ENCODE peak calls at places on chromosomes 7 and 10, in seven cellular contexts. X is dorsolateral prefrontal cortex, W is GM20000, M is AG04450, Y is B cell, D is DND-41, C is GM13977. J is an unnamed sample.

GRCh38 chr10:126732308-126732707 is 61.8 kb upstream of the C10orf90 start:
- DNase-seq in X (no peak), W (no peak), M (no peak), Y (no peak), D (no peak), C (no peak), J (no peak)

GRCh38 chr7:134772401-134772800 is 7.0 kb upstream of the CALD1 start:
- DNase-seq in X (no peak), W (no peak), M (no peak), Y (no peak), D (no peak), C (no peak), J (no peak)

GRCh38 chr10:84140036-84140379 is 699 bp downstream of the GHITM start:
- DNase-seq in X (no peak), W (no peak), M (no peak), Y (no peak), D (peak), C (no peak), J (no peak)

GRCh38 chr10:773562-774161 is 84.2 kb upstream of the DIP2C start:
- DNase-seq in X (no peak), W (peak), M (no peak), Y (no peak), D (no peak), C (peak), J (no peak)

GRCh38 chr7:20786779-20787651 is at the start of gene SP8:
- DNase-seq in X (no peak), W (peak), M (no peak), Y (no peak), D (no peak), C (peak), J (no peak)

GRCh38 chr7:44158060-44158872 is 17.1 kb upstream of the MYL7 start:
- DNase-seq in X (no peak), W (no peak), M (no peak), Y (no peak), D (no peak), C (no peak), J (peak)

GRCh38 chr7:23385120-23385519 is 85.2 kb downstream of the IGF2BP3 start:
- DNase-seq in X (no peak), W (no peak), M (no peak), Y (no peak), D (no peak), C (no peak), J (no peak)

GRCh38 chr7:152006336-152006735 is 19.1 kb upstream of the GALNT11 start:
- DNase-seq in X (no peak), W (no peak), M (no peak), Y (no peak), D (no peak), C (no peak), J (no peak)

GRCh38 chr10:121572857-121573540 is 25.2 kb downstream of the FGFR2 start:
- DNase-seq in X (no peak), W (no peak), M (no peak), Y (no peak), D (no peak), C (no peak), J (no peak)

GRCh38 chr10:11715815-11716494 is 26.2 kb upstream of the ECHDC3 start:
- DNase-seq in X (no peak), W (no peak), M (no peak), Y (no peak), D (no peak), C (no peak), J (no peak)

GRCh38 chr10:128868481-128868880 is 598.6 kb upstream of the MGMT start:
- DNase-seq in X (no peak), W (no peak), M (no peak), Y (no peak), D (no peak), C (no peak), J (no peak)

GRCh38 chr7:138900040-138900828 is 81.0 kb downstream of the KIAA1549 start:
- DNase-seq in X (no peak), W (no peak), M (no peak), Y (no peak), D (no peak), C (no peak), J (no peak)

GRCh38 chr7:25206765-25207164 is 21.5 kb downstream of the NPVF start:
- DNase-seq in X (no peak), W (no peak), M (no peak), Y (no peak), D (no peak), C (no peak), J (no peak)

GRCh38 chr7:7664344-7664743 is 23.8 kb downstream of the UMAD1 start:
- DNase-seq in X (no peak), W (no peak), M (no peak), Y (no peak), D (no peak), C (no peak), J (no peak)

GRCh38 chr10:126734015-126734414 is 63.5 kb upstream of the C10orf90 start:
- DNase-seq in X (no peak), W (no peak), M (no peak), Y (no peak), D (no peak), C (no peak), J (no peak)

GRCh38 chr10:69583106-69583505 is 9.9 kb upstream of the NEUROG3 start:
- DNase-seq in X (no peak), W (no peak), M (no peak), Y (no peak), D (no peak), C (no peak), J (no peak)

GRCh38 chr10:77622822-77623410 is 14.7 kb downstream of the KCNMA1 start:
- DNase-seq in X (no peak), W (no peak), M (no peak), Y (peak), D (no peak), C (no peak), J (no peak)

GRCh38 chr10:23310443-23310842 is 34.2 kb downstream of the C10orf67 start:
- DNase-seq in X (no peak), W (no peak), M (no peak), Y (no peak), D (no peak), C (no peak), J (no peak)

GRCh38 chr7:13532028-13532753 is 457.3 kb downstream of the ETV1 start:
- DNase-seq in X (no peak), W (no peak), M (no peak), Y (no peak), D (no peak), C (no peak), J (no peak)

GRCh38 chr7:42700376-42701327 is 211.2 kb downstream of the C7orf25 start:
- DNase-seq in X (no peak), W (no peak), M (no peak), Y (no peak), D (no peak), C (no peak), J (no peak)

GRCh38 chr10:72122221-72122620 is 33.9 kb upstream of the SPOCK2 start:
- DNase-seq in X (no peak), W (no peak), M (no peak), Y (no peak), D (no peak), C (no peak), J (no peak)

GRCh38 chr7:37961251-37961650 is 40.8 kb downstream of the EPDR1 start:
- DNase-seq in X (no peak), W (no peak), M (no peak), Y (no peak), D (no peak), C (no peak), J (no peak)

GRCh38 chr10:19816420-19817250 is at the start of gene PLXDC2:
- DNase-seq in X (peak), W (peak), M (peak), Y (peak), D (no peak), C (no peak), J (no peak)

GRCh38 chr10:12614390-12615003 is 265.1 kb downstream of the CAMK1D start:
- DNase-seq in X (no peak), W (no peak), M (no peak), Y (no peak), D (no peak), C (no peak), J (no peak)

GRCh38 chr7:10973942-10974716 is 457 bp downstream of the PHF14 start:
- DNase-seq in X (peak), W (peak), M (no peak), Y (peak), D (peak), C (peak), J (no peak)

GRCh38 chr10:133460208-133460769 is 6.5 kb downstream of the SCART1 start:
- DNase-seq in X (no peak), W (no peak), M (no peak), Y (no peak), D (no peak), C (no peak), J (no peak)

GRCh38 chr7:115478426-115478825 is 552.1 kb downstream of the TFEC start:
- DNase-seq in X (no peak), W (no peak), M (no peak), Y (no peak), D (no peak), C (no peak), J (no peak)

GRCh38 chr10:73218466-73219191 is 28.4 kb downstream of the DNAJC9 start:
- DNase-seq in X (no peak), W (peak), M (no peak), Y (peak), D (no peak), C (no peak), J (no peak)

GRCh38 chr10:13298748-13299436 is 972 bp downstream of the PHYH start:
- DNase-seq in X (no peak), W (peak), M (no peak), Y (no peak), D (no peak), C (no peak), J (no peak)

GRCh38 chr10:62083413-62083794 is 181.9 kb downstream of the ARID5B start:
- DNase-seq in X (no peak), W (no peak), M (no peak), Y (no peak), D (no peak), C (no peak), J (no peak)

GRCh38 chr10:24556746-24557742 is 166.6 kb downstream of the ARHGAP21 start:
- DNase-seq in X (no peak), W (peak), M (peak), Y (no peak), D (peak), C (peak), J (no peak)

GRCh38 chr10:112966191-112966855 is 16.3 kb downstream of the TCF7L2 start:
- DNase-seq in X (no peak), W (no peak), M (no peak), Y (no peak), D (no peak), C (no peak), J (no peak)

GRCh38 chr10:80664071-80664680 is 126.5 kb downstream of the SH2D4B start:
- DNase-seq in X (peak), W (peak), M (no peak), Y (peak), D (peak), C (peak), J (peak)

GRCh38 chr7:73833251-73833919 is 2.6 kb downstream of the CLDN4 start:
- DNase-seq in X (no peak), W (no peak), M (no peak), Y (no peak), D (no peak), C (no peak), J (no peak)

GRCh38 chr7:66847879-66848810 is 72.9 kb upstream of the TMEM248 start:
- DNase-seq in X (no peak), W (no peak), M (peak), Y (no peak), D (no peak), C (no peak), J (no peak)

GRCh38 chr7:16905300-16906044 is 23.7 kb upstream of the AGR3 start:
- DNase-seq in X (no peak), W (no peak), M (peak), Y (no peak), D (no peak), C (no peak), J (no peak)

GRCh38 chr7:14598978-14599377 is 303.6 kb downstream of the DGKB start:
- DNase-seq in X (no peak), W (no peak), M (peak), Y (no peak), D (no peak), C (no peak), J (no peak)

GRCh38 chr10:27626821-27627359 is 118.7 kb downstream of the MKX start:
- DNase-seq in X (no peak), W (no peak), M (no peak), Y (no peak), D (no peak), C (no peak), J (no peak)

GRCh38 chr10:15245530-15245929 is 77.0 kb upstream of the NMT2 start:
- DNase-seq in X (no peak), W (no peak), M (no peak), Y (peak), D (peak), C (no peak), J (no peak)
- TF ChIP-seq CTCF in X (no peak), W (peak), M (peak), Y (peak), D (peak), C (peak), J (no peak)

GRCh38 chr7:31126976-31127375 is 74.9 kb downstream of the ADCYAP1R1 start:
- DNase-seq in X (no peak), W (no peak), M (no peak), Y (no peak), D (no peak), C (no peak), J (no peak)
- TF ChIP-seq CTCF in X (no peak), W (no peak), M (peak), Y (no peak), D (no peak), C (no peak), J (no peak)

GRCh38 chr10:48523820-48524758 is 80.8 kb downstream of the ARHGAP22 start:
- DNase-seq in X (no peak), W (peak), M (no peak), Y (no peak), D (no peak), C (peak), J (no peak)
- TF ChIP-seq CTCF in X (peak), W (no peak), M (peak), Y (no peak), D (no peak), C (peak), J (no peak)

DNA sequence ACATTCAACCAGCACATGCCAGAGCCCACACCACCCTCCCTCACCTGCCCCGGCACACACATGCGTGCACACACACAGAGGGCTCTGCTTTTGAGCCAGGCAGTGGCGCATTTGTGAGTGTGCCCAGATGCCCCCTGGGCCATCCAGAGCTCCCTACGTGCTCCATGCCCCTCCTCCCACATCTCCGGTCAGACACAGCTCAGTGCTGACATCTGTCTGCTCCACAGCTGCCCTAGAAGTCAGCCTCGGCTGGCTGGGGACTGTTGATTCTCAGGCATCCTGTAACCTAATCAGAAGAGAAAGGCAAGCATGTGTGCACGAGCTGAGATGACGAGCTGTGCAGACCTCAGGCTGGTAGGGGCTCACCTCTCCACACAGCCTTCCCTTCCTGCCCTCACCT is 135.1 kb downstream of the ZMIZ1 start:
- DNase-seq in X (no peak), W (no peak), M (no peak), Y (no peak), D (no peak), C (no peak), J (no peak)
- TF ChIP-seq CTCF in X (peak), W (no peak), M (no peak), Y (no peak), D (no peak), C (no peak), J (no peak)

DNA sequence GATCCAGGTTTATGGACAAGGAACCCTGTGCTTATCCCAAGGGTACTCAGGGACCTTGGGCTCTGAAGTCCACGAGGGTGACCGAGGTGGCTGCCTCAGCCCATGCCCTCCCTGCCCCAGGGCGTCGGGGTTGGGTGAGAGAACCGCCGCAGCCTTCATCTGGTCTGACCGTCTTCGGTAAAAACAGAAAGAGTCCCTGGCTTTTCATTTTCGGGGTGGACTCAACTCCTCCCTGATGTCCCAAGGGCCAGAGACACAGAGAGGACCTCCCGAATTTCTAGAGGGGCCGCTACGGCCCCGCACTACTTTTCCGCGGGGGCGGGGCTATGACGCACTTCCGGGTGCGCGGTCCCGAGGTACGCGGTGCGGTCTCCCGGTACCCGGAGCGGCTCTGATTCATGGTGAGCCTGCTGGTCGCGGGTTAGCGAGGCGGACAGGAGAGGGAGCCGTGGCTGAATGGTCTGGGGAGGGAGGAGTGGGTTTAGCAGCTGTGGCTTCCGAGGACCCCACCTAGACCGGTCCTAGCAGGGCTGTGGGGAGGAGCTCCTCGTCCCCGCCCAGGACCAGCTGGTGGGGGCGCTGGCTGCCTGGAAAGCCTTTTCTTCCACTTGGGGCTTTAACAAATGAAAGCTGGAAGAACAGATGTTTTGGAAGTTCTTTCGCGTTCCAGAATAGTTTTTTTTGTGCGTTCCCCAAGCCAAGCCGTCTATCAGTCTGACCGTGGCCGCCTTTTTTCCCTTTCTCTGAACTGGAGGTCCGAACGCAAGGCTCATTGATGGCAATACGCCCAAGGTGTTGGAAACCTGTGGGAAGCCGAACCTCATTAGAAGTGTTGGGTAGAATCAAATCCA is at the start of gene ZSCAN21:
- DNase-seq in X (peak), W (peak), M (peak), Y (peak), D (peak), C (peak), J (peak)
- TF ChIP-seq CTCF in X (no peak), W (no peak), M (peak), Y (no peak), D (peak), C (peak), J (no peak)